ENCODE peak calls at places on chromosomes 1 and 21, in eight cellular contexts. One of them, this sample, is unnamed.

GRCh38 chr1:156368889-156369684 is at the start of gene RHBG:
- DNase-seq in T-cell: no peak
- DNase-seq in activated CD4-positive, alpha-beta T cell treated with anti-CD3 and anti-CD28 coated beads for 36 hours: peak; percentile 35
- DNase-seq in amniotic stem cell: no peak
- DNase-seq in activated CD8-positive, alpha-beta memory T cell treated with anti-CD3 and anti-CD28 coated beads for 48 hours: no peak
- DNase-seq in stimulated activated CD4-positive, alpha-beta T cell treated with anti-CD3 and anti-CD28 coated beads, Interleukin-12 subunit alpha, Interleukin-12 subunit beta, amount 100 ng/mL, for 48 hours: no peak
- DNase-seq in AG08396: no peak
- DNase-seq in GM23248: peak; percentile 49
- DNase-seq in this sample: peak; percentile 54

GRCh38 chr1:78715181-78715661 is 65.6 kb downstream of the IFI44 start:
- DNase-seq in AG08396: no peak
- DNase-seq in T-cell: no peak
- DNase-seq in activated CD4-positive, alpha-beta T cell treated with anti-CD3 and anti-CD28 coated beads for 36 hours: no peak
- DNase-seq in GM23248: peak; percentile 38
- DNase-seq in activated CD8-positive, alpha-beta memory T cell treated with anti-CD3 and anti-CD28 coated beads for 48 hours: no peak
- DNase-seq in amniotic stem cell: no peak
- DNase-seq in stimulated activated CD4-positive, alpha-beta T cell treated with anti-CD3 and anti-CD28 coated beads, Interleukin-12 subunit alpha, Interleukin-12 subunit beta, amount 100 ng/mL, for 48 hours: no peak
- DNase-seq in this sample: peak; percentile 19

GRCh38 chr1:43688594-43689000 is 18.7 kb upstream of the ST3GAL3 start:
- DNase-seq in activated CD8-positive, alpha-beta memory T cell treated with anti-CD3 and anti-CD28 coated beads for 48 hours: no peak
- DNase-seq in AG08396: peak; percentile 72
- DNase-seq in GM23248: peak; percentile 89
- DNase-seq in stimulated activated CD4-positive, alpha-beta T cell treated with anti-CD3 and anti-CD28 coated beads, Interleukin-12 subunit alpha, Interleukin-12 subunit beta, amount 100 ng/mL, for 48 hours: no peak
- DNase-seq in amniotic stem cell: no peak
- DNase-seq in T-cell: no peak
- DNase-seq in activated CD4-positive, alpha-beta T cell treated with anti-CD3 and anti-CD28 coated beads for 36 hours: no peak
- DNase-seq in this sample: peak; percentile 30

GRCh38 chr1:95034506-95034905 is 38.2 kb downstream of the ALG14 start:
- DNase-seq in T-cell: no peak
- DNase-seq in activated CD8-positive, alpha-beta memory T cell treated with anti-CD3 and anti-CD28 coated beads for 48 hours: no peak
- DNase-seq in activated CD4-positive, alpha-beta T cell treated with anti-CD3 and anti-CD28 coated beads for 36 hours: no peak
- DNase-seq in AG08396: no peak
- DNase-seq in stimulated activated CD4-positive, alpha-beta T cell treated with anti-CD3 and anti-CD28 coated beads, Interleukin-12 subunit alpha, Interleukin-12 subunit beta, amount 100 ng/mL, for 48 hours: no peak
- DNase-seq in GM23248: peak; percentile 53
- DNase-seq in amniotic stem cell: no peak
- DNase-seq in this sample: no peak

GRCh38 chr1:145695781-145696629 is 11.2 kb downstream of the PDZK1 start:
- DNase-seq in activated CD8-positive, alpha-beta memory T cell treated with anti-CD3 and anti-CD28 coated beads for 48 hours: no peak
- DNase-seq in stimulated activated CD4-positive, alpha-beta T cell treated with anti-CD3 and anti-CD28 coated beads, Interleukin-12 subunit alpha, Interleukin-12 subunit beta, amount 100 ng/mL, for 48 hours: no peak
- DNase-seq in GM23248: no peak
- DNase-seq in T-cell: no peak
- DNase-seq in amniotic stem cell: no peak
- DNase-seq in AG08396: no peak
- DNase-seq in activated CD4-positive, alpha-beta T cell treated with anti-CD3 and anti-CD28 coated beads for 36 hours: no peak
- DNase-seq in this sample: no peak

GRCh38 chr1:217506878-217507277 is 124.0 kb downstream of the GPATCH2 start:
- DNase-seq in amniotic stem cell: no peak
- DNase-seq in activated CD8-positive, alpha-beta memory T cell treated with anti-CD3 and anti-CD28 coated beads for 48 hours: no peak
- DNase-seq in stimulated activated CD4-positive, alpha-beta T cell treated with anti-CD3 and anti-CD28 coated beads, Interleukin-12 subunit alpha, Interleukin-12 subunit beta, amount 100 ng/mL, for 48 hours: no peak
- DNase-seq in AG08396: no peak
- DNase-seq in GM23248: peak; percentile 43
- DNase-seq in T-cell: no peak
- DNase-seq in activated CD4-positive, alpha-beta T cell treated with anti-CD3 and anti-CD28 coated beads for 36 hours: no peak
- DNase-seq in this sample: peak; percentile 91

GRCh38 chr1:156103521-156103947 is 11.0 kb upstream of the LMNA start:
- DNase-seq in amniotic stem cell: no peak
- DNase-seq in stimulated activated CD4-positive, alpha-beta T cell treated with anti-CD3 and anti-CD28 coated beads, Interleukin-12 subunit alpha, Interleukin-12 subunit beta, amount 100 ng/mL, for 48 hours: no peak
- DNase-seq in AG08396: peak; percentile 74
- DNase-seq in activated CD8-positive, alpha-beta memory T cell treated with anti-CD3 and anti-CD28 coated beads for 48 hours: no peak
- DNase-seq in GM23248: peak; percentile 89
- DNase-seq in activated CD4-positive, alpha-beta T cell treated with anti-CD3 and anti-CD28 coated beads for 36 hours: peak; percentile 80
- DNase-seq in T-cell: no peak
- DNase-seq in this sample: peak; percentile 53

GRCh38 chr21:32096411-32096810 is 182.4 kb downstream of the MIS18A start:
- DNase-seq in activated CD4-positive, alpha-beta T cell treated with anti-CD3 and anti-CD28 coated beads for 36 hours: peak; percentile 28
- DNase-seq in AG08396: peak; percentile 18
- DNase-seq in amniotic stem cell: no peak
- DNase-seq in T-cell: no peak
- DNase-seq in stimulated activated CD4-positive, alpha-beta T cell treated with anti-CD3 and anti-CD28 coated beads, Interleukin-12 subunit alpha, Interleukin-12 subunit beta, amount 100 ng/mL, for 48 hours: no peak
- DNase-seq in GM23248: peak; percentile 14
- DNase-seq in activated CD8-positive, alpha-beta memory T cell treated with anti-CD3 and anti-CD28 coated beads for 48 hours: no peak
- DNase-seq in this sample: no peak

GRCh38 chr1:179079113-179079761 is 2.6 kb upstream of the TOR3A start:
- DNase-seq in stimulated activated CD4-positive, alpha-beta T cell treated with anti-CD3 and anti-CD28 coated beads, Interleukin-12 subunit alpha, Interleukin-12 subunit beta, amount 100 ng/mL, for 48 hours: peak; percentile 44
- DNase-seq in T-cell: peak; percentile 40
- DNase-seq in activated CD4-positive, alpha-beta T cell treated with anti-CD3 and anti-CD28 coated beads for 36 hours: peak; percentile 65
- DNase-seq in GM23248: peak; percentile 90
- DNase-seq in AG08396: peak; percentile 73
- DNase-seq in activated CD8-positive, alpha-beta memory T cell treated with anti-CD3 and anti-CD28 coated beads for 48 hours: no peak
- DNase-seq in amniotic stem cell: peak; percentile 55
- DNase-seq in this sample: peak; percentile 78

GRCh38 chr1:3237994-3238704 is 169.1 kb downstream of the PRDM16 start:
- DNase-seq in T-cell: no peak
- DNase-seq in amniotic stem cell: no peak
- DNase-seq in activated CD8-positive, alpha-beta memory T cell treated with anti-CD3 and anti-CD28 coated beads for 48 hours: no peak
- DNase-seq in stimulated activated CD4-positive, alpha-beta T cell treated with anti-CD3 and anti-CD28 coated beads, Interleukin-12 subunit alpha, Interleukin-12 subunit beta, amount 100 ng/mL, for 48 hours: no peak
- DNase-seq in AG08396: no peak
- DNase-seq in GM23248: no peak
- DNase-seq in activated CD4-positive, alpha-beta T cell treated with anti-CD3 and anti-CD28 coated beads for 36 hours: no peak
- DNase-seq in this sample: no peak

This sample was measured in epithelial cell of esophagus.